ENCODE peak calls at places on chromosome 17, in nine cellular contexts. R, E, Y, P, M, W, S, D and Z are unnamed samples.

GRCh38 chr17:3667366-3668278 is 756 bp downstream of the TAX1BP3 start:
- DNase-seq in E (peak), W (no peak), D (peak), M (no peak), P (peak), S (peak), Y (peak), R (no peak), Z (peak)

GRCh38 chr17:78937561-78937960 is 12.4 kb upstream of the TIMP2 start:
- DNase-seq in Y (no peak), S (no peak), D (no peak), E (no peak), P (no peak), M (no peak), W (no peak), R (no peak), Z (no peak)

GRCh38 chr17:77409282-77410161 is 268.8 kb downstream of the SEC14L1 start:
- DNase-seq in D (peak), W (no peak), S (peak), M (no peak), R (no peak), P (no peak), E (no peak), Y (no peak), Z (peak)

GRCh38 chr17:58343131-58343530 is 8.9 kb downstream of the SUPT4H1 start:
- DNase-seq in D (no peak), Y (no peak), P (no peak), S (no peak), M (no peak), W (no peak), R (no peak), E (no peak), Z (no peak)

GRCh38 chr17:10775058-10775457 is 28.8 kb downstream of the TMEM238L start:
- DNase-seq in P (no peak), W (no peak), Y (no peak), M (no peak), R (no peak), D (no peak), E (no peak), S (no peak), Z (no peak)

GRCh38 chr17:58535431-58535830 is 21.0 kb upstream of the MTMR4 start:
- DNase-seq in P (no peak), D (peak), M (no peak), S (peak), R (no peak), W (no peak), E (no peak), Y (no peak), Z (peak)

GRCh38 chr17:1590031-1590746 is 27.6 kb upstream of the PITPNA start:
- DNase-seq in E (peak), M (no peak), Y (no peak), P (peak), R (no peak), D (peak), S (peak), W (no peak), Z (peak)

GRCh38 chr17:42598905-42599304 is 10.3 kb downstream of the RETREG3 start:
- DNase-seq in R (no peak), E (no peak), S (peak), D (no peak), P (no peak), W (no peak), Y (no peak), M (no peak), Z (peak)

GRCh38 chr17:32551186-32551955 is 64.6 kb downstream of the CDK5R1 start:
- DNase-seq in P (no peak), Y (peak), E (peak), W (no peak), R (no peak), D (peak), M (peak), S (peak), Z (no peak)

GRCh38 chr17:77436058-77436442 is 295.3 kb downstream of the SEC14L1 start:
- DNase-seq in W (no peak), E (no peak), D (no peak), Y (no peak), P (no peak), M (no peak), S (peak), R (no peak), Z (no peak)

GRCh38 chr17:79011451-79012147 is 2.0 kb upstream of the CANT1 start:
- DNase-seq in P (no peak), W (no peak), R (no peak), D (no peak), Y (no peak), M (no peak), S (peak), E (no peak), Z (no peak)